ENCODE peak calls at places on chromosomes 1 and 21, in seven cellular contexts. X, J, S, D, I, G and M are unnamed samples.

GRCh38 chr1:82978461-82979324 is 1020.2 kb downstream of the TTLL7 start:
- DNase-seq in X (no peak), J (no peak), S (no peak), D (no peak), I (no peak), G (no peak), M (no peak)

GRCh38 chr1:13478687-13479086 is 35.1 kb downstream of the LRRC38 start:
- DNase-seq in X (no peak), J (no peak), S (no peak), D (no peak), I (no peak), G (no peak), M (no peak)

GRCh38 chr21:32794643-32795042 is 23.1 kb upstream of the PAXBP1 start:
- DNase-seq in X (no peak), J (no peak), S (no peak), D (no peak), I (no peak), G (no peak), M (no peak)

GRCh38 chr1:209490013-209490412 is 93.5 kb upstream of the CAMK1G start:
- DNase-seq in X (no peak), J (peak; percentile 45), S (no peak), D (no peak), I (peak; percentile 23), G (no peak), M (no peak)

GRCh38 chr21:45921917-45922316 is 59.7 kb upstream of the COL6A1 start:
- DNase-seq in X (no peak), J (no peak), S (no peak), D (no peak), I (no peak), G (no peak), M (no peak)

GRCh38 chr1:75135829-75136142 is 1.6 kb downstream of the LHX8 start:
- DNase-seq in X (no peak), J (no peak), S (no peak), D (no peak), I (no peak), G (no peak), M (no peak)

GRCh38 chr1:107536266-107536665 is 395.4 kb downstream of the NTNG1 start:
- DNase-seq in X (no peak), J (no peak), S (no peak), D (no peak), I (no peak), G (no peak), M (no peak)

GRCh38 chr1:7749126-7749525 is 22.0 kb upstream of the VAMP3 start:
- DNase-seq in X (no peak), J (no peak), S (no peak), D (no peak), I (no peak), G (no peak), M (no peak)

GRCh38 chr1:22749919-22750670 is 39.5 kb downstream of the EPHB2 start:
- DNase-seq in X (no peak), J (peak; percentile 94), S (peak; percentile 62), D (no peak), I (no peak), G (no peak), M (no peak)

GRCh38 chr1:55541296-55541695 is 326.1 kb upstream of the USP24 start:
- DNase-seq in X (no peak), J (no peak), S (no peak), D (no peak), I (no peak), G (no peak), M (no peak)

GRCh38 chr1:31416101-31416736 is 3.2 kb downstream of the SERINC2 start:
- DNase-seq in X (no peak), J (no peak), S (no peak), D (no peak), I (no peak), G (no peak), M (no peak)

GRCh38 chr1:167666416-167666815 is 36.4 kb downstream of the RCSD1 start:
- DNase-seq in X (peak; percentile 63), J (no peak), S (no peak), D (no peak), I (no peak), G (no peak), M (no peak)

GRCh38 chr1:117710710-117711109 is 104.9 kb downstream of the TENT5C start:
- DNase-seq in X (no peak), J (no peak), S (peak; percentile 14), D (no peak), I (no peak), G (no peak), M (no peak)

GRCh38 chr1:209641216-209642181 is 10.7 kb downstream of the LAMB3 start:
- DNase-seq in X (peak; percentile 92), J (no peak), S (peak; percentile 20), D (no peak), I (no peak), G (peak; percentile 38), M (no peak)